ENCODE peak calls at places on chromosomes 13 and 19, in four cellular contexts. N is K562, F is WTC11, P is HepG2. V is an unnamed sample.

GRCh38 chr19:3346677-3347353 is 19.6 kb upstream of the NFIC start:
- DNase-seq in N (no peak), F (no peak), P (no peak), V (no peak)

GRCh38 chr13:106906431-106906996 is 338.6 kb upstream of the ARGLU1 start:
- DNase-seq in N (no peak), F (no peak), P (no peak), V (no peak)

GRCh38 chr19:41039806-41040205 is 48.4 kb upstream of the CYP2A13 start:
- DNase-seq in N (no peak), F (no peak), P (no peak), V (no peak)

GRCh38 chr19:16749326-16749725 is 29.7 kb downstream of the NWD1 start:
- DNase-seq in N (no peak), F (no peak), P (no peak), V (no peak)

GRCh38 chr13:42740753-42741152 is 40.6 kb upstream of the FAM216B start:
- DNase-seq in N (peak; percentile 4), F (no peak), P (no peak), V (no peak)

GRCh38 chr19:10533656-10534386 is 9.9 kb upstream of the ATG4D start:
- DNase-seq in N (no peak), F (no peak), P (no peak), V (no peak)

GRCh38 chr19:51422053-51422448 is 4.6 kb upstream of the SIGLEC10 start:
- DNase-seq in N (peak; percentile 95), F (peak; percentile 97), P (peak; percentile 67), V (peak; percentile 89)

GRCh38 chr13:85974604-85975366 is 175.6 kb upstream of the SLITRK6 start:
- DNase-seq in N (no peak), F (no peak), P (no peak), V (no peak)

GRCh38 chr13:19795956-19796355 is 13.2 kb upstream of the PSPC1 start:
- DNase-seq in N (no peak), F (no peak), P (no peak), V (no peak)

GRCh38 chr19:52211926-52212571 is 22.2 kb downstream of the PPP2R1A start:
- DNase-seq in N (no peak), F (no peak), P (no peak), V (no peak)

GRCh38 chr13:87122551-87122950 is 548.6 kb upstream of the SLITRK5 start:
- DNase-seq in N (no peak), F (no peak), P (no peak), V (no peak)

DNA sequence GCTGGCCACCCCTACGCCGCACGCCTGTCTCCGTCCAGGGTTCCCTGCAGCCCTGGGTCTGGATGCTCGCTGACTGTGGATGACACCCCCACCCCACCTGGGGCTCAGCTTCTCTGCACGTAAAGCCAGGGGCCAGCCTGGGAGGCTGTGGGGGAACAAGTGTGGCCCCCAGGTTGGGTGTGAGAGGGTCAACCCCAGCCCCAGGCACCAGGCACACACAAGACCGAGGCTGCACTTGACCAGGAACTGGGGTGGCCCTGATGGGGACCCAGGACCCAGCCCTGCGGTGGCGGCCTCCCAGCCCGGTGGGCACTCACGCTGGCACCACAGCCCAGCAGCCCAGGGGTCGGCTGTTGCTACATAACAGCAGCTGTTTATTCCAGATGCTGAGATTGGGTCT is 41.6 kb downstream of the GAS6 start:
- DNase-seq in N (no peak), F (no peak), P (no peak), V (no peak)
- TF ChIP-seq ELF4 in N (no peak), F (no peak), P (no peak), V (no peak)

GRCh38 chr19:1837625-1838105 is 10.6 kb downstream of the REXO1 start:
- DNase-seq in N (peak; percentile 73), F (peak; percentile 88), P (peak; percentile 40), V (peak; percentile 81)
- TF ChIP-seq ELF4 in N (no peak), F (no peak), P (no peak), V (no peak)

GRCh38 chr19:55340144-55340783 is 588 bp downstream of the KMT5C start:
- DNase-seq in N (peak; percentile 38), F (no peak), P (no peak), V (no peak)

GRCh38 chr19:55342044-55342531 is 2.4 kb downstream of the KMT5C start:
- DNase-seq in N (peak; percentile 48), F (no peak), P (no peak), V (no peak)

GRCh38 chr19:55341191-55342043 is 1.7 kb downstream of the KMT5C start:
- DNase-seq in N (peak; percentile 94), F (peak; percentile 83), P (peak; percentile 40), V (peak; percentile 67)

GRCh38 chr19:55339225-55340143 is at the start of gene KMT5C:
- DNase-seq in N (peak; percentile 99), F (peak; percentile 100), P (peak; percentile 100), V (peak; percentile 98)

GRCh38 chr19:55340784-55341147 is 1.1 kb downstream of the KMT5C start:
- DNase-seq in N (no peak), F (peak; percentile 47), P (no peak), V (no peak)
- TF ChIP-seq ELF4 in N (no peak), F (no peak), P (no peak), V (no peak)

GRCh38 chr19:13156968-13157882 is 7.0 kb downstream of the IER2 start:
- DNase-seq in N (no peak), F (no peak), P (no peak), V (no peak)
- TF ChIP-seq ELF4 in N (no peak), F (no peak), P (no peak), V (no peak)

GRCh38 chr19:45643024-45643926 is 4.1 kb upstream of the EML2 start:
- DNase-seq in N (peak; percentile 69), F (peak; percentile 96), P (peak; percentile 64), V (peak; percentile 76)
- TF ChIP-seq ELF4 in N (no peak), F (no peak), P (no peak), V (no peak)

DNA sequence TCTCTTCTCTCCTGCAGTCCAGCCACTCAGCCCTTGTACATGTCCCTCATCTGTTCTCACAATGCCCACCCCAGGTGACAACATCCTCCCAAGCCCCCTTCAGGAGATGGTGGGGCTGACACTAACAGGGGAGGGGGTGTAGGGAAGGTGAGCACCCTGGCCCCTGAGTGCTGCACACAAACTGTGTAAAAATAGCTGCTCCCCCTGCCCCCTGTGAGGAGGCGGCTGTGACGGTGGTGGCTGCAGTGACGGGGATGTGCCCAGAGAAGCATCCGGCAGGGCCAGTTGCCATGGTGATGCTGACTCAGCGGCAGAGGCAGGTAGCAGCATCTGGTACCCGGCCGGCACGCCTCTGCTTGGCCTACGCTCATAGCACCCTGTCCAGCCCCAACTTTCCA is 13.0 kb upstream of the JUND start:
- DNase-seq in N (peak; percentile 31), F (peak; percentile 48), P (no peak), V (no peak)
- TF ChIP-seq ELF4 in N (no peak), F (no peak), P (no peak), V (no peak)

DNA sequence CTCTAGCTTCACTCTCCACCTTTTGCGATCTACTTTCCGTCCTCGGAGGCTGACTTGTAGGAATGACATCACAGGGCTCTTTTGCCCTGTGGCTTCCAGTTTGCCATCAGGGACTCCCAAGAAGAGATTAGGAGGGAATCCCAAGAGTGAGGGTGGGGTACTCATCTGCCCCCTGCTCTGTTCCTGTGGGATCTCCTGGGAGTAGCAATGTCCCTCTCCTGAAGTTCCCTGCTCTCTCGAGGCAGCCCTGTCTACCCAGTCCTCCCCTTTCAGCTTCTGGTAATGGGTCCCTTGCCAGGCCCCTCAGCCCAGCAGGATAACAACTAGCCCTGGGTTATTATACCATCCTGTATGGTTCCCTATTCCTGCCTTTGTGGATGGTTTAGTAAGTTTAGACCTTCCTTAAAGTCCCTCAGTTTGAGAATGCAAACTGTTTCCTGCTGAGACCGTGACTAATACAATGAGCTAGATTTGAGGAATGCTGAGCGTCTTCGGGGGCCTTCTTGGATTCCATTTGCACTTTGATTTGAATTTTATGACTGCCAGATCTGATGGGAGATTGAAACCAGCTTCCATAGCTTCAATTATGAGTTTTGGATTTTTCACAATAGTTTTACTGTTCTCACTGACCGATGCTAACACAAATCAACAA is 73.7 kb upstream of the IPO5 start:
- DNase-seq in N (no peak), F (no peak), P (no peak), V (no peak)
- TF ChIP-seq ELF4 in N (no peak), F (no peak), P (no peak), V (no peak)

DNA sequence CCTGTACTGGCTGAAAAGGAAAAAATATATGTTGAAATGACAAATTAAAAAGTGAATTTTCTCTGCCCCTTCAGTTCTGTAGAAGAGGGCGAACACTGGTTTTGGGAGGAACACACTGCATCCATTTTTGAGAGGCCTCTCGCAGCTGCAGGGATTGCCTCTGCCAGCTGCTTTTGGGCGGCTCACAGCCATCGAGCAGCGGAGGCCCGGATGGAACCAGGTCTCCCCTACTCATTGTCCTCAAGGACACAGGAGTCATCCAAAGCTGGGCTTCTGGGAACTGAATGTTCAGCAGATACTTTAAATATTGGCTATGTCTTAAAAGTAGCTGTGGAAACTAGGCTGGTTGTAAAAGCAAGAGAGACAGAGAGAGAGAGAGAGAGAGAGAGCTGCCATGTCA is 17.1 kb downstream of the RCBTB2 start:
- DNase-seq in N (no peak), F (no peak), P (no peak), V (no peak)
- TF ChIP-seq ELF4 in N (no peak), F (no peak), P (no peak), V (no peak)

DNA sequence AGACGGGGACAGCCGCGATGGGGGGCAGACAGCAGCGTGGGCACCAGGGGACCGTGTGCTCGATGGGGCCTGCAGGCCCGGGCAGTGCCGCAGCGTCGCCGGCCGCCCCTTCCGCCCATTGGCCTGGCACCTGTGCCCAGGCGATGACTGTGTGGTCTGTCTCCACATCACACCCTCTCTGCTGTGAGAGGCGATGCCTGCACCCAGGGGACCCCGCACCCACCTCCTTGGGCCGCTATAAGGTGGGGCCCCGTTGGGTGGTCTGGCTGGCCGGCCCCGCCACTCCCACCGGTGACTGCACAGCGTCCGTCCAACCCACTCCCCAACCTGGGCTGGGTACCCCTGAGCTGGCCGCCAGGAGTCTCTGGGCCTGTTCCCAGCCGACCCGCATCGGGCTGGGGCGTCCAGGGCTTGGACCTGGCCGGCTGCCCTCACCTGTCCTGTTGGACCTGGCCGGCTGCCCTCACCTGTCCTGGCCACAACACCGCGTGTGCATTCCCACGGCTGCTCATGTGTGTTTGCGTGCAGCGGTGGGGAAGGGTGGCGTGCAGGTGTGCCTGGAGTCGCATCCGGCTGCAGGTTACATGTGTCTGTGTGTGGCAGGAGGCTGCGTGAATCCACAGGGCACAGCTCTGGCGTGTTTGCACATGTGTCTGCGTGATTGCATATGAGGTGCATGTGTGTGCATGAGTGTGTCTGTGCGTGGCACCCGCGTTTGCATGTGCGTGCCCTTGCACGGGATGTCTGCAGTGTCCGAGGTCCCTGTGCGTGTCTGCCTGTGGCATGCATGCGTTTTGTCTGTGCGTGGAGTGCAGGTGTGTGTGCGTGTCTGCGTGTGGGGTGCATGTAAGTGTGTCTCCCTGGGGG is 3.1 kb downstream of the EFNA2 start:
- DNase-seq in N (no peak), F (no peak), P (no peak), V (no peak)
- TF ChIP-seq ELF4 in N (no peak), F (no peak), P (no peak), V (no peak)

V was measured in HEK293T.